ENCODE peak calls at places on chromosome 3, in five cellular contexts. One of them, this sample, is unnamed.
A peak's percentile ranks its signal among the peaks of the same experiment; 100 is the strongest.

GRCh38 chr3:66823010-66823399 is 175.1 kb upstream of the KBTBD8 start:
- DNase-seq in heart right ventricle: no peak
- DNase-seq in colonic mucosa: no peak
- DNase-seq in cardiac muscle cell: no peak
- DNase-seq in hepatocyte: no peak
- DNase-seq in this sample: no peak

GRCh38 chr3:49617390-49618013 is 56.6 kb upstream of the APEH start:
- DNase-seq in heart right ventricle: no peak
- DNase-seq in colonic mucosa: no peak
- DNase-seq in cardiac muscle cell: no peak
- DNase-seq in hepatocyte: no peak
- DNase-seq in this sample: no peak

GRCh38 chr3:67610458-67610857 is 44.0 kb downstream of the SUCLG2 start:
- DNase-seq in heart right ventricle: no peak
- DNase-seq in colonic mucosa: no peak
- DNase-seq in cardiac muscle cell: no peak
- DNase-seq in hepatocyte: no peak
- DNase-seq in this sample: no peak

GRCh38 chr3:85560088-85560790 is 601.5 kb downstream of the CADM2 start:
- DNase-seq in heart right ventricle: no peak
- DNase-seq in colonic mucosa: no peak
- DNase-seq in cardiac muscle cell: no peak
- DNase-seq in hepatocyte: no peak
- DNase-seq in this sample: no peak

GRCh38 chr3:53236112-53236841 is 19.5 kb downstream of the TKT start:
- DNase-seq in heart right ventricle: peak; percentile 49
- DNase-seq in colonic mucosa: peak; percentile 62
- DNase-seq in cardiac muscle cell: peak; percentile 32
- DNase-seq in hepatocyte: peak; percentile 69
- DNase-seq in this sample: no peak

GRCh38 chr3:127671523-127672428 is 976 bp upstream of the ABTB1 start:
- DNase-seq in heart right ventricle: no peak
- DNase-seq in colonic mucosa: peak; percentile 30
- DNase-seq in cardiac muscle cell: no peak
- DNase-seq in hepatocyte: no peak
- DNase-seq in this sample: no peak

GRCh38 chr3:195254454-195255175 is 16.3 kb downstream of the XXYLT1 start:
- DNase-seq in heart right ventricle: no peak
- DNase-seq in colonic mucosa: peak; percentile 11
- DNase-seq in cardiac muscle cell: no peak
- DNase-seq in hepatocyte: no peak
- DNase-seq in this sample: no peak

GRCh38 chr3:160852856-160853255 is 96.8 kb downstream of the PPM1L start:
- DNase-seq in heart right ventricle: no peak
- DNase-seq in colonic mucosa: no peak
- DNase-seq in cardiac muscle cell: no peak
- DNase-seq in hepatocyte: no peak
- DNase-seq in this sample: no peak

GRCh38 chr3:52682016-52682415 is 3.7 kb downstream of the PBRM1 start:
- DNase-seq in heart right ventricle: peak; percentile 19
- DNase-seq in colonic mucosa: no peak
- DNase-seq in cardiac muscle cell: peak; percentile 27
- DNase-seq in hepatocyte: peak; percentile 67
- DNase-seq in this sample: peak; percentile 44

GRCh38 chr3:179196098-179196497 is 47.9 kb downstream of the PIK3CA start:
- DNase-seq in heart right ventricle: no peak
- DNase-seq in colonic mucosa: no peak
- DNase-seq in cardiac muscle cell: no peak
- DNase-seq in hepatocyte: no peak
- DNase-seq in this sample: no peak

GRCh38 chr3:53719796-53720195 is 126.4 kb downstream of the CHDH start:
- DNase-seq in heart right ventricle: no peak
- DNase-seq in colonic mucosa: no peak
- DNase-seq in cardiac muscle cell: no peak
- DNase-seq in hepatocyte: no peak
- DNase-seq in this sample: no peak

GRCh38 chr3:96214941-96215340 is 599.5 kb upstream of the EPHA6 start:
- DNase-seq in heart right ventricle: no peak
- DNase-seq in colonic mucosa: no peak
- DNase-seq in cardiac muscle cell: no peak
- DNase-seq in hepatocyte: no peak
- DNase-seq in this sample: no peak

GRCh38 chr3:27454914-27455313 is 29.3 kb downstream of the SLC4A7 start:
- DNase-seq in heart right ventricle: no peak
- DNase-seq in colonic mucosa: no peak
- DNase-seq in cardiac muscle cell: no peak
- DNase-seq in hepatocyte: no peak
- DNase-seq in this sample: no peak

GRCh38 chr3:66789584-66790237 is 208.4 kb upstream of the KBTBD8 start:
- DNase-seq in heart right ventricle: no peak
- DNase-seq in colonic mucosa: no peak
- DNase-seq in cardiac muscle cell: no peak
- DNase-seq in hepatocyte: no peak
- DNase-seq in this sample: no peak

GRCh38 chr3:128040660-128041059 is 11.6 kb upstream of the SEC61A1 start:
- DNase-seq in heart right ventricle: no peak
- DNase-seq in colonic mucosa: no peak
- DNase-seq in cardiac muscle cell: no peak
- DNase-seq in hepatocyte: no peak
- DNase-seq in this sample: no peak

GRCh38 chr3:183253961-183254815 is 1.1 kb downstream of the B3GNT5 start:
- DNase-seq in heart right ventricle: peak; percentile 28
- DNase-seq in colonic mucosa: peak; percentile 40
- DNase-seq in cardiac muscle cell: peak; percentile 45
- DNase-seq in hepatocyte: peak; percentile 73
- DNase-seq in this sample: peak; percentile 67

GRCh38 chr3:52070724-52071621 is 14.6 kb upstream of the DUSP7 start:
- DNase-seq in heart right ventricle: peak; percentile 63
- DNase-seq in colonic mucosa: no peak
- DNase-seq in cardiac muscle cell: peak; percentile 42
- DNase-seq in hepatocyte: no peak
- DNase-seq in this sample: no peak

GRCh38 chr3:25355034-25355898 is 72.8 kb upstream of the RARB start:
- DNase-seq in heart right ventricle: no peak
- DNase-seq in colonic mucosa: no peak
- DNase-seq in cardiac muscle cell: no peak
- DNase-seq in hepatocyte: no peak
- DNase-seq in this sample: no peak

GRCh38 chr3:14457999-14458398 is 55.6 kb downstream of the SLC6A6 start:
- DNase-seq in heart right ventricle: no peak
- DNase-seq in colonic mucosa: no peak
- DNase-seq in cardiac muscle cell: no peak
- DNase-seq in hepatocyte: no peak
- DNase-seq in this sample: no peak

GRCh38 chr3:139533781-139534443 is 5.6 kb downstream of the RBP1 start:
- DNase-seq in heart right ventricle: peak; percentile 45
- DNase-seq in colonic mucosa: no peak
- DNase-seq in cardiac muscle cell: peak; percentile 66
- DNase-seq in hepatocyte: peak; percentile 30
- DNase-seq in this sample: no peak

GRCh38 chr3:156787926-156788663 is 38.1 kb upstream of the LEKR1 start:
- DNase-seq in heart right ventricle: no peak
- DNase-seq in colonic mucosa: no peak
- DNase-seq in cardiac muscle cell: no peak
- DNase-seq in hepatocyte: peak; percentile 22
- DNase-seq in this sample: no peak
- H3K4me1 ChIP-seq in heart right ventricle: peaks cover 8% of the 10 kb centered on the region
- H3K4me1 ChIP-seq in colonic mucosa: no peaks in the 10 kb centered on the region
- H3K4me1 ChIP-seq in cardiac muscle cell: peaks cover 4% of the 10 kb centered on the region
- H3K4me1 ChIP-seq in hepatocyte: no peaks in the 10 kb centered on the region
- H3K4me1 ChIP-seq in this sample: peaks cover 12% of the 10 kb centered on the region

GRCh38 chr3:193981534-193981933 is 154.4 kb upstream of the HES1 start:
- DNase-seq in heart right ventricle: no peak
- DNase-seq in colonic mucosa: no peak
- DNase-seq in cardiac muscle cell: no peak
- DNase-seq in hepatocyte: no peak
- DNase-seq in this sample: no peak
- H3K27me3 ChIP-seq in heart right ventricle: peaks cover 3% of the 10 kb centered on the region
- H3K27me3 ChIP-seq in colonic mucosa: no peaks in the 10 kb centered on the region
- H3K27me3 ChIP-seq in cardiac muscle cell: no peaks in the 10 kb centered on the region
- H3K27me3 ChIP-seq in hepatocyte: no peaks in the 10 kb centered on the region
- H3K27me3 ChIP-seq in this sample: no peaks in the 10 kb centered on the region

DNA sequence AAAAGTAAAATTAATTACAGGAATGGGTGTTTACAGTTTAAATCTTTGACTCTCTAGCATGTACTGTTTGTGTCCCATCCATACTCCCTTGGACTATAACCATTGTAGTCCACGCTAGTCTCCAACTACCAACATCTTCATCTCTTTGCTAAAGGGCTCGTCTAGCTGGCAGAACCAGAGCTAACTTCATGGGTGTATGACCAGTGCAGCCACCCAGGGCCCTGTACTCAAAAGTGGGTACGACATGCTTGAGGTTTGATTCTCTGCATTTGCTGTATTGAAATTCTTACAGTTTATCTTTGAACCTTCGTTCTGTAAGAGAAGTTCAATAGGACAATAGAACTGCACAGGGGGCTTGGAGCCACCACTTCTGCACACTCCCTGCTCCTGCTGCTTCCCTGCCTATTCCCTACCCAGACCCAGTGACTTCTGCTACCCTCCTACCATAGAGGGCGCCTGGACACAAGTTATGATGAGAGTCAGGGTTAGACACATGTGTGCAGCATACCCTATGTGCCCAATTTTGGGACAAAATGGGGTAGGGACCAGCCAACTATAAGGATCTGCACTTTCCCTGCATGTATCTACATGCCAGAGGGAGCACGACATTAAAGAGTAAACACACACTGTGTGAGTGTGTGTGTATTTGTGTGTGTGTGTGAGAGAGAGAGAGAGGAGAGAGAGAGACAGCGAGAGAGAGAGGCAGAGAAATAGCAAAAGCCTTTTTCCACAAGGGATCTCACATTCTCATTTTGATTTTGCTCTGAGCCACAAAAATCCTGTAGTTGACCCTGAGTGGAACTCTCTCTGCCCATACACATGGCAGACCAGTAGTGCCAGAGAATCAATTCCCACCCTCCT is 59.0 kb upstream of the NECTIN3 start:
- DNase-seq in heart right ventricle: no peak
- DNase-seq in colonic mucosa: peak; percentile 36
- DNase-seq in cardiac muscle cell: peak; percentile 25
- DNase-seq in hepatocyte: peak; percentile 16
- DNase-seq in this sample: peak; percentile 50
- TF ChIP-seq CTCF in heart right ventricle: no peak
- TF ChIP-seq CTCF in colonic mucosa: peak; percentile 24
- TF ChIP-seq CTCF in cardiac muscle cell: peak; percentile 20
- TF ChIP-seq CTCF in hepatocyte: peak; percentile 38
- TF ChIP-seq CTCF in this sample: peak; percentile 31

GRCh38 chr3:134369861-134370596 is 4.2 kb downstream of the AMOTL2 start:
- DNase-seq in heart right ventricle: no peak
- DNase-seq in colonic mucosa: no peak
- DNase-seq in cardiac muscle cell: no peak
- DNase-seq in hepatocyte: no peak
- DNase-seq in this sample: no peak

GRCh38 chr3:134369231-134369741 is 5.0 kb downstream of the AMOTL2 start:
- DNase-seq in heart right ventricle: no peak
- DNase-seq in colonic mucosa: no peak
- DNase-seq in cardiac muscle cell: no peak
- DNase-seq in hepatocyte: no peak
- DNase-seq in this sample: no peak

GRCh38 chr3:134367869-134368750 is 6.1 kb downstream of the AMOTL2 start:
- DNase-seq in heart right ventricle: no peak
- DNase-seq in colonic mucosa: peak; percentile 14
- DNase-seq in cardiac muscle cell: no peak
- DNase-seq in hepatocyte: no peak
- DNase-seq in this sample: no peak

GRCh38 chr3:134367412-134367811 is 6.8 kb downstream of the AMOTL2 start:
- DNase-seq in heart right ventricle: no peak
- DNase-seq in colonic mucosa: peak; percentile 16
- DNase-seq in cardiac muscle cell: no peak
- DNase-seq in hepatocyte: no peak
- DNase-seq in this sample: no peak

DNA sequence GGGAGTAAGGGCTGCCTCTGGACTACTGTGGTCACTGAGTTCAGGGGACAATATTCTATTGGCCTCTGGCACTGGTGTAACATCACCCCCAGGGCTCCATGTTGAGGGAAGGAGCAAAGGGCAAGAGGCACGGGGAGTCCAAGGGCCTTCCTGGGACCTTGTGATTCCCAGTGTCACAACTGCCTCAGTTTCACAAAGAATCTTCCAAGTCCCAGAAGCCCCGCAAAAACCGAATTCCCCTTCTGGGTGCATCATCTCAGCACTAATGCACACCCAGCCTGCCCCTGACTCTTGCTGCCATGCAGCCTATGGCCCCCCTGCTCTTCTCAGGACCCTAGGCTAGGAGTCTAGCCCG is 5.5 kb downstream of the AMOTL2 start:
- DNase-seq in heart right ventricle: no peak
- DNase-seq in colonic mucosa: no peak
- DNase-seq in cardiac muscle cell: no peak
- DNase-seq in hepatocyte: no peak
- DNase-seq in this sample: no peak
- H3K4me1 ChIP-seq in heart right ventricle: peaks cover 92% of the 10 kb centered on the region
- H3K4me1 ChIP-seq in colonic mucosa: peaks cover 18% of the 10 kb centered on the region
- H3K4me1 ChIP-seq in cardiac muscle cell: peaks cover 44% of the 10 kb centered on the region
- H3K4me1 ChIP-seq in hepatocyte: peaks cover 76% of the 10 kb centered on the region
- H3K4me1 ChIP-seq in this sample: peaks cover 84% of the 10 kb centered on the region